ENCODE peak calls at places on chromosome 10, in eight cellular contexts. C, J, T, X, Z, M, Q and S are unnamed samples.

GRCh38 chr10:5272065-5272803 is 75.6 kb downstream of the AKR1C4 start:
- DNase-seq in C (no peak), J (no peak), T (no peak), X (no peak), Z (no peak), M (no peak), Q (no peak), S (no peak)

GRCh38 chr10:110007171-110007700 is 548 bp upstream of the ADD3 start:
- DNase-seq in C (peak), J (peak), T (no peak), X (no peak), Z (no peak), M (peak), Q (peak), S (no peak)

GRCh38 chr10:37222046-37222445 is 96.6 kb downstream of the ANKRD30A start:
- DNase-seq in C (no peak), J (no peak), T (no peak), X (no peak), Z (no peak), M (no peak), Q (peak), S (no peak)

GRCh38 chr10:803041-803741 is 113.7 kb upstream of the DIP2C start:
- DNase-seq in C (no peak), J (no peak), T (no peak), X (no peak), Z (no peak), M (no peak), Q (no peak), S (no peak)

GRCh38 chr10:5071411-5072198 is 22.6 kb upstream of the AKR1C3 start:
- DNase-seq in C (peak), J (peak), T (no peak), X (peak), Z (peak), M (peak), Q (no peak), S (no peak)

GRCh38 chr10:90905925-90906324 is 15.0 kb downstream of the ANKRD1 start:
- DNase-seq in C (no peak), J (no peak), T (no peak), X (no peak), Z (no peak), M (no peak), Q (no peak), S (no peak)

GRCh38 chr10:120607016-120607709 is 150.1 kb downstream of the PLPP4 start:
- DNase-seq in C (peak), J (no peak), T (peak), X (no peak), Z (no peak), M (no peak), Q (no peak), S (no peak)

GRCh38 chr10:71635867-71636266 is 83.7 kb downstream of the C10orf105 start:
- DNase-seq in C (no peak), J (no peak), T (no peak), X (no peak), Z (no peak), M (no peak), Q (no peak), S (no peak)

GRCh38 chr10:65898055-65898454 is 1027.8 kb upstream of the LRRTM3 start:
- DNase-seq in C (no peak), J (no peak), T (no peak), X (no peak), Z (no peak), M (no peak), Q (no peak), S (no peak)

GRCh38 chr10:15295540-15296325 is 75.4 kb downstream of the FAM171A1 start:
- DNase-seq in C (no peak), J (no peak), T (no peak), X (no peak), Z (no peak), M (no peak), Q (no peak), S (no peak)

GRCh38 chr10:59654007-59654406 is 55.6 kb downstream of the SLC16A9 start:
- DNase-seq in C (peak), J (no peak), T (no peak), X (no peak), Z (no peak), M (no peak), Q (no peak), S (peak)

GRCh38 chr10:122499491-122499941 is 38.2 kb downstream of the HTRA1 start:
- DNase-seq in C (peak), J (no peak), T (no peak), X (peak), Z (peak), M (no peak), Q (no peak), S (no peak)

GRCh38 chr10:23293145-23293724 is 51.4 kb downstream of the C10orf67 start:
- DNase-seq in C (peak), J (no peak), T (no peak), X (no peak), Z (no peak), M (no peak), Q (no peak), S (peak)

GRCh38 chr10:33126118-33126517 is 168.1 kb upstream of the ITGB1 start:
- DNase-seq in C (peak), J (no peak), T (no peak), X (peak), Z (no peak), M (no peak), Q (no peak), S (peak)

GRCh38 chr10:31961264-31961663 is 32.6 kb upstream of the ARHGAP12 start:
- DNase-seq in C (no peak), J (no peak), T (no peak), X (no peak), Z (no peak), M (no peak), Q (no peak), S (peak)

GRCh38 chr10:4686644-4686996 is 139.4 kb upstream of the AKR1E2 start:
- DNase-seq in C (peak), J (no peak), T (no peak), X (no peak), Z (no peak), M (no peak), Q (no peak), S (no peak)

GRCh38 chr10:43239756-43240155 is 27.1 kb downstream of the RASGEF1A start:
- DNase-seq in C (peak), J (no peak), T (no peak), X (no peak), Z (no peak), M (no peak), Q (no peak), S (no peak)

GRCh38 chr10:61452655-61453641 is at the start of gene TMEM26:
- DNase-seq in C (peak), J (no peak), T (no peak), X (peak), Z (peak), M (peak), Q (peak), S (no peak)

GRCh38 chr10:29471483-29471859 is 163.3 kb downstream of the SVIL start:
- DNase-seq in C (peak), J (no peak), T (peak), X (no peak), Z (no peak), M (no peak), Q (no peak), S (no peak)

GRCh38 chr10:96061232-96061631 is 17.8 kb downstream of the CCNJ start:
- DNase-seq in C (no peak), J (no peak), T (no peak), X (no peak), Z (no peak), M (no peak), Q (no peak), S (no peak)

GRCh38 chr10:99369551-99369950 is 40.4 kb downstream of the CNNM1 start:
- DNase-seq in C (no peak), J (no peak), T (peak), X (no peak), Z (no peak), M (no peak), Q (no peak), S (no peak)

GRCh38 chr10:89887830-89888229 is 186.4 kb downstream of the KIF20B start:
- DNase-seq in C (peak), J (no peak), T (peak), X (no peak), Z (no peak), M (no peak), Q (no peak), S (no peak)

DNA sequence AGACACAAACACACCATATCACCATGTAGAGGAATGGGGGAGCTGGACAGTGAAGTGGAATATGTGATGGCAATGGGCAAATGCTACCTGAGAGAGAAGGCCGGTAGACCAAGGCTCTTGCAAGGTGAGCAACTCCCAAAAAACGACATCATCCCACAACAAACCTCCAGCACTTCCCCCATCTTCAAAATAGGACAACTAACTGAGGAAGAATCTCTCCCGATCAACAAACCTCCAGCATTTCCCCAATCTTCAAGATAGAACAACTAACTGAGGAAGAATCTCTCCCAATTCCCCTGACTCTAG is 387.2 kb downstream of the PARD3 start:
- DNase-seq in C (no peak), J (no peak), T (no peak), X (no peak), Z (no peak), M (no peak), Q (no peak), S (no peak)
- H3K4me3 ChIP-seq in C (no peak), J (no peak), T (no peak), X (no peak), Z (no peak), M (no peak), Q (no peak), S (no peak)

GRCh38 chr10:72694476-72695369 is 2.8 kb downstream of the MCU start:
- DNase-seq in C (peak), J (peak), T (no peak), X (peak), Z (no peak), M (no peak), Q (no peak), S (no peak)
- H3K4me3 ChIP-seq in C (no peak), J (peak), T (no peak), X (no peak), Z (no peak), M (no peak), Q (no peak), S (no peak)

GRCh38 chr10:9833871-9834454 is 1183.7 kb upstream of the CELF2 start:
- DNase-seq in C (peak), J (no peak), T (no peak), X (no peak), Z (no peak), M (no peak), Q (no peak), S (no peak)
- H3K4me3 ChIP-seq in C (no peak), J (no peak), T (no peak), X (no peak), Z (no peak), M (no peak), Q (no peak), S (no peak)

GRCh38 chr10:63505562-63505961 is 15.6 kb upstream of the REEP3 start:
- DNase-seq in C (no peak), J (no peak), T (no peak), X (no peak), Z (no peak), M (no peak), Q (no peak), S (no peak)
- H3K4me3 ChIP-seq in C (no peak), J (no peak), T (no peak), X (no peak), Z (no peak), M (no peak), Q (no peak), S (no peak)

DNA sequence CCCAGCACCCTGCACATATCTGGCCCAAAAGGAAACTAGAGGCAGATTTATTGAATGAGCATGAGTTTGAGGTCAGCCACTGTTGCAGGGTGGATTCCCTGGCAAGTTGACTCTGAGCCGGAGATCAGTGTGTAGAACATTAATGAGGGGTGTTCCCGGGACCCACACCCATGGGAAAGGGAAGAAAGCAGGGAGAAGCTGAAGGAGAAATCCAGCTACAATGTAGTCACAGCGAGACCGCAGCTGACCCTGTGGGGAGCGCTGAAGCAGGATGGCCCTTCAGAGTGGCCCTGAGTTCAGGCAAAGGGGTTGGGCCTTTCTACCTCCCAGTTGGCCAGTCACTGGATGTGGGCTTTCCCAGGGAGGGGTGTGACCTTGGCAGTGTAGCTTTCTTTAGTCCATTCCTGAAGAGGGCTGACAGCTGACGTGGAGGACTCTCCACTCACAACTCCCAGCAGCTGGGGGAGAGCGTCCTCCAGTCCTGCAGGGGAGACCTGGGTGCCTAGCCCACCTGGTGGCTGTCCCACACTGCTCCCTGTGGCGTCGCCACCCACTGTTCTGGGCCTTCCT is 324.2 kb upstream of the ZMIZ1 start:
- DNase-seq in C (no peak), J (no peak), T (no peak), X (peak), Z (no peak), M (peak), Q (no peak), S (no peak)
- H3K4me3 ChIP-seq in C (no peak), J (no peak), T (no peak), X (no peak), Z (no peak), M (no peak), Q (no peak), S (no peak)

DNA sequence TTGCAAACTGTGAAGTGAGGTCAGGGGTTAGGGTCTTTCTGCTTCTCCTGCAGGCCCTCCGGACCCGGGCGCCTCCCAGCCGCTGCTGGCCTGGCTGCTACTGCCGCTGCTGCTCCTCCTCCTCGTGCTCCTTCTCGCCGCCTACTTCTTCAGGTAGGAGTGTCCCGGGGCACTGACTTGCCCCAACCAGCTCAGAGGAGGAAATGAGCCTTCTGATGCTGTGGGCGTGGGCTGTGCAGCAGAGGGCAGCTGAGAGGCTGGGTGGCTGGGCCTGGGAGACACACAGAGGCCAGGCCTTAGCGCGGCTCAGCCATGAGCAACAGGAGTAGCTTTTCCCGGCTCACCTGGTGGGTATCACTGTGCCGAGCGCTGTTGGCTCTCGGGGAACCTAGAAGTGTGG is 78.9 kb downstream of the MKI67 start:
- DNase-seq in C (peak), J (peak), T (no peak), X (peak), Z (peak), M (peak), Q (no peak), S (peak)
- H3K4me3 ChIP-seq in C (no peak), J (no peak), T (no peak), X (peak), Z (peak), M (peak), Q (no peak), S (peak)